ENCODE peak calls at places on chromosome 19, in eight cellular contexts. One of them, this sample, is unnamed.

GRCh38 chr19:34411216-34411615 is 7.0 kb downstream of the PDCD2L start:
- DNase-seq in NCI-H1930: no peak
- DNase-seq in progenitor cell of endocrine pancreas: no peak
- DNase-seq in stimulated activated CD4-positive, alpha-beta T cell treated with anti-CD3 and anti-CD28 coated beads, Interleukin-12 subunit alpha, Interleukin-12 subunit beta, amount 100 ng/mL, for 4 hours: no peak
- DNase-seq in NCI-H2081 treated with DMSO at 0.1 percent for 48 hours: no peak
- DNase-seq in activated T-helper 1 cell treated with Interleukin-2 at 50 U/mL for 16 hours: no peak
- DNase-seq in dorsolateral prefrontal cortex: no peak
- DNase-seq in endodermal cell: no peak
- DNase-seq in this sample: no peak

GRCh38 chr19:50835785-50836542 is 2.6 kb upstream of the KLK15 start:
- DNase-seq in NCI-H1930: peak
- DNase-seq in progenitor cell of endocrine pancreas: peak
- DNase-seq in stimulated activated CD4-positive, alpha-beta T cell treated with anti-CD3 and anti-CD28 coated beads, Interleukin-12 subunit alpha, Interleukin-12 subunit beta, amount 100 ng/mL, for 4 hours: peak
- DNase-seq in NCI-H2081 treated with DMSO at 0.1 percent for 48 hours: no peak
- DNase-seq in activated T-helper 1 cell treated with Interleukin-2 at 50 U/mL for 16 hours: peak
- DNase-seq in dorsolateral prefrontal cortex: peak
- DNase-seq in endodermal cell: peak
- DNase-seq in this sample: peak

GRCh38 chr19:2237869-2238153 is 1.2 kb downstream of the SF3A2 start:
- DNase-seq in NCI-H1930: no peak
- DNase-seq in progenitor cell of endocrine pancreas: no peak
- DNase-seq in stimulated activated CD4-positive, alpha-beta T cell treated with anti-CD3 and anti-CD28 coated beads, Interleukin-12 subunit alpha, Interleukin-12 subunit beta, amount 100 ng/mL, for 4 hours: no peak
- DNase-seq in NCI-H2081 treated with DMSO at 0.1 percent for 48 hours: no peak
- DNase-seq in activated T-helper 1 cell treated with Interleukin-2 at 50 U/mL for 16 hours: no peak
- DNase-seq in dorsolateral prefrontal cortex: no peak
- DNase-seq in endodermal cell: no peak
- DNase-seq in this sample: no peak

GRCh38 chr19:19049406-19049805 is 14.4 kb upstream of the SLC25A42 start:
- DNase-seq in NCI-H1930: no peak
- DNase-seq in progenitor cell of endocrine pancreas: no peak
- DNase-seq in stimulated activated CD4-positive, alpha-beta T cell treated with anti-CD3 and anti-CD28 coated beads, Interleukin-12 subunit alpha, Interleukin-12 subunit beta, amount 100 ng/mL, for 4 hours: no peak
- DNase-seq in NCI-H2081 treated with DMSO at 0.1 percent for 48 hours: no peak
- DNase-seq in activated T-helper 1 cell treated with Interleukin-2 at 50 U/mL for 16 hours: no peak
- DNase-seq in dorsolateral prefrontal cortex: no peak
- DNase-seq in endodermal cell: no peak
- DNase-seq in this sample: no peak

GRCh38 chr19:53424968-53425597 is 6.7 kb upstream of the ZNF761 start:
- DNase-seq in NCI-H1930: peak
- DNase-seq in progenitor cell of endocrine pancreas: peak
- DNase-seq in stimulated activated CD4-positive, alpha-beta T cell treated with anti-CD3 and anti-CD28 coated beads, Interleukin-12 subunit alpha, Interleukin-12 subunit beta, amount 100 ng/mL, for 4 hours: peak
- DNase-seq in NCI-H2081 treated with DMSO at 0.1 percent for 48 hours: no peak
- DNase-seq in activated T-helper 1 cell treated with Interleukin-2 at 50 U/mL for 16 hours: peak
- DNase-seq in dorsolateral prefrontal cortex: peak
- DNase-seq in endodermal cell: peak
- DNase-seq in this sample: peak

GRCh38 chr19:45816236-45817009 is 1.3 kb upstream of the RSPH6A start:
- DNase-seq in NCI-H1930: no peak
- DNase-seq in progenitor cell of endocrine pancreas: no peak
- DNase-seq in stimulated activated CD4-positive, alpha-beta T cell treated with anti-CD3 and anti-CD28 coated beads, Interleukin-12 subunit alpha, Interleukin-12 subunit beta, amount 100 ng/mL, for 4 hours: no peak
- DNase-seq in NCI-H2081 treated with DMSO at 0.1 percent for 48 hours: no peak
- DNase-seq in activated T-helper 1 cell treated with Interleukin-2 at 50 U/mL for 16 hours: no peak
- DNase-seq in dorsolateral prefrontal cortex: no peak
- DNase-seq in endodermal cell: peak
- DNase-seq in this sample: no peak

GRCh38 chr19:5068251-5069090 is 99.6 kb downstream of the KDM4B start:
- DNase-seq in NCI-H1930: no peak
- DNase-seq in progenitor cell of endocrine pancreas: no peak
- DNase-seq in stimulated activated CD4-positive, alpha-beta T cell treated with anti-CD3 and anti-CD28 coated beads, Interleukin-12 subunit alpha, Interleukin-12 subunit beta, amount 100 ng/mL, for 4 hours: no peak
- DNase-seq in NCI-H2081 treated with DMSO at 0.1 percent for 48 hours: no peak
- DNase-seq in activated T-helper 1 cell treated with Interleukin-2 at 50 U/mL for 16 hours: no peak
- DNase-seq in dorsolateral prefrontal cortex: no peak
- DNase-seq in endodermal cell: no peak
- DNase-seq in this sample: no peak

GRCh38 chr19:956747-957451 is 27.2 kb upstream of the WDR18 start:
- DNase-seq in NCI-H1930: no peak
- DNase-seq in progenitor cell of endocrine pancreas: no peak
- DNase-seq in stimulated activated CD4-positive, alpha-beta T cell treated with anti-CD3 and anti-CD28 coated beads, Interleukin-12 subunit alpha, Interleukin-12 subunit beta, amount 100 ng/mL, for 4 hours: no peak
- DNase-seq in NCI-H2081 treated with DMSO at 0.1 percent for 48 hours: no peak
- DNase-seq in activated T-helper 1 cell treated with Interleukin-2 at 50 U/mL for 16 hours: no peak
- DNase-seq in dorsolateral prefrontal cortex: no peak
- DNase-seq in endodermal cell: peak
- DNase-seq in this sample: no peak

This sample was measured in neural crest cell.